ENCODE peak calls at places on chromosomes 4 and X, in six cellular contexts. H is lower lobe of right lung, J is cardiac fibroblast, B is HFF-Myc, S is brain microvascular endothelial cell, G is AG09309. W is an unnamed sample.

GRCh38 chr4:2449511-2450392 is 19.2 kb upstream of the RNF4 start:
- DNase-seq in H (no peak), J (no peak), B (no peak), S (no peak), G (no peak), W (no peak)

GRCh38 chrX:23394421-23394820 is 59.8 kb downstream of the PTCHD1 start:
- DNase-seq in H (no peak), J (peak; percentile 3), B (no peak), S (no peak), G (no peak), W (no peak)

GRCh38 chr4:35105486-35105885 is 1138.8 kb downstream of the ARAP2 start:
- DNase-seq in H (no peak), J (no peak), B (no peak), S (no peak), G (no peak), W (no peak)

GRCh38 chrX:40130207-40130606 is 32.4 kb upstream of the BCOR start:
- DNase-seq in H (no peak), J (peak; percentile 68), B (no peak), S (peak; percentile 65), G (no peak), W (peak; percentile 19)

GRCh38 chrX:116961872-116962582 is 499.3 kb upstream of the CT83 start:
- DNase-seq in H (no peak), J (no peak), B (no peak), S (no peak), G (no peak), W (no peak)

GRCh38 chr4:148116971-148117370 is 325.2 kb downstream of the NR3C2 start:
- DNase-seq in H (no peak), J (no peak), B (no peak), S (no peak), G (no peak), W (no peak)

GRCh38 chrX:123833387-123833786 is 26.5 kb upstream of the XIAP start:
- DNase-seq in H (no peak), J (peak; percentile 51), B (no peak), S (peak; percentile 30), G (no peak), W (no peak)

GRCh38 chr4:11814758-11815157 is 386.1 kb upstream of the HS3ST1 start:
- DNase-seq in H (no peak), J (peak; percentile 81), B (no peak), S (no peak), G (no peak), W (no peak)

GRCh38 chr4:183541081-183542045 is 36.5 kb downstream of the ING2 start:
- DNase-seq in H (no peak), J (peak; percentile 29), B (no peak), S (no peak), G (no peak), W (no peak)

GRCh38 chr4:56055027-56055976 is 106.6 kb downstream of the CEP135 start:
- DNase-seq in H (no peak), J (no peak), B (no peak), S (no peak), G (no peak), W (no peak)

GRCh38 chr4:112327950-112328349 is 30.8 kb downstream of the ALPK1 start:
- DNase-seq in H (no peak), J (peak; percentile 73), B (peak; percentile 17), S (peak; percentile 36), G (no peak), W (peak; percentile 31)

GRCh38 chr4:89491731-89492235 is 184.2 kb upstream of the GPRIN3 start:
- DNase-seq in H (no peak), J (no peak), B (no peak), S (no peak), G (no peak), W (no peak)

GRCh38 chrX:108304210-108304609 is 134.0 kb downstream of the COL4A6 start:
- DNase-seq in H (no peak), J (peak; percentile 50), B (no peak), S (no peak), G (no peak), W (no peak)

GRCh38 chr4:109649872-109650271 is 53.4 kb downstream of the CASP6 start:
- DNase-seq in H (no peak), J (no peak), B (no peak), S (no peak), G (no peak), W (no peak)

GRCh38 chrX:96394566-96394965 is 290.1 kb upstream of the DIAPH2 start:
- DNase-seq in H (no peak), J (no peak), B (no peak), S (peak; percentile 26), G (no peak), W (no peak)

GRCh38 chr4:121155893-121156292 is 8.2 kb downstream of the TNIP3 start:
- DNase-seq in H (no peak), J (peak; percentile 86), B (peak; percentile 69), S (peak; percentile 85), G (peak; percentile 82), W (peak; percentile 68)

GRCh38 chr4:153485860-153486259 is 19.7 kb downstream of the TMEM131L start:
- DNase-seq in H (no peak), J (no peak), B (no peak), S (no peak), G (no peak), W (no peak)

DNA sequence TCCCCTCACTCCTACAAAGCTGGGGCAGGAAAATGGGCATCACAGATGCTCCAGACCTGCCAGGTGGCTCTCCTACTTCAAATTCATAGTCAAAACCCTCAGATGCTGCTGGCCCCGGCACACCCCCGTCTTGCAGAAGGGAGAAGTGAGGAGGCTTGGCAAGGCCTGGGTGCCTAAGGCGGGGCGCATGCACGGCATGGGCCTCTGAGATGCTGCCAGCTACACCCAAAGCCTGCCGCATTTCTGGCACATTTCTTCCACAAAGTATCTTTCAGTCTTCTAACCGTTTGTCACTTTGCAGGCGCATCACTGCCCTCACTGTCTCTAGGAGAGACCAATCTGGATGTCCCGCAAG is 19.6 kb downstream of the WDR1 start:
- DNase-seq in H (no peak), J (no peak), B (no peak), S (no peak), G (no peak), W (no peak)
- H3K4me3 ChIP-seq in H (no peak overlapping the region), J (no peak overlapping the region), B (no peak overlapping the region), S (no peak overlapping the region), G (no peak overlapping the region), W (no peak overlapping the region)

GRCh38 chr4:108060686-108061321 is 71.1 kb downstream of the HADH start:
- DNase-seq in H (no peak), J (no peak), B (no peak), S (no peak), G (no peak), W (no peak)

GRCh38 chr4:108056418-108056817 is 66.7 kb downstream of the HADH start:
- DNase-seq in H (no peak), J (no peak), B (no peak), S (no peak), G (no peak), W (no peak)

GRCh38 chr4:108055787-108056186 is 66.1 kb downstream of the HADH start:
- DNase-seq in H (no peak), J (no peak), B (no peak), S (no peak), G (no peak), W (no peak)

GRCh38 chr4:108058685-108059440 is 69.2 kb downstream of the HADH start:
- DNase-seq in H (no peak), J (peak; percentile 10), B (peak; percentile 46), S (peak; percentile 14), G (no peak), W (peak; percentile 21)

DNA sequence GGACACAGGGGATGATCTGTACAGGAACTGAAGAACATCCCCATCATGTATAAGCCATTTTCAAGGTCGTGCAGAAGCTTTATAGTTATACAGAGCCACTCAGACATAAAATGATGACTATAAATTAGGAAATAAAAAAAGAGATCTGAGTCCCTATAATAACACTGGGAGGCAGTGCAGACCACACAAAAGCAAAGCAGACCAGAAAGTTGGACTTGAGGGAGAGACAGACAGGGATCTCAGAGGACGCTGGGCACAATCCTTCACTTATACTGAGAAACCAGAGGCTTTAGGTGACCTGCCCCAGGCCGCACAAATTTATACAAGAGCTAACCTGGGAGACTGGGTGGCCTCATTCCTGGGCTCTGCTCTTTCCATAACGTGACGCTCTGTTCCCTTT is 70.5 kb downstream of the HADH start:
- DNase-seq in H (no peak), J (peak; percentile 41), B (no peak), S (peak; percentile 35), G (peak; percentile 16), W (no peak)
- TF ChIP-seq CTCF in H (peak; percentile 16), J (peak; percentile 19), B (peak; percentile 29), S (peak; percentile 61), G (peak; percentile 32), W (peak; percentile 12)

GRCh38 chr4:17491196-17491595 is 20.7 kb downstream of the QDPR start:
- DNase-seq in H (no peak), J (no peak), B (no peak), S (no peak), G (no peak), W (no peak)

GRCh38 chr4:17490575-17491059 is 21.3 kb downstream of the QDPR start:
- DNase-seq in H (no peak), J (no peak), B (no peak), S (no peak), G (no peak), W (no peak)

GRCh38 chr4:17493629-17494028 is 18.3 kb downstream of the QDPR start:
- DNase-seq in H (no peak), J (no peak), B (no peak), S (no peak), G (no peak), W (no peak)

GRCh38 chr4:17492876-17493275 is 19.0 kb downstream of the QDPR start:
- DNase-seq in H (no peak), J (no peak), B (no peak), S (no peak), G (no peak), W (no peak)

DNA sequence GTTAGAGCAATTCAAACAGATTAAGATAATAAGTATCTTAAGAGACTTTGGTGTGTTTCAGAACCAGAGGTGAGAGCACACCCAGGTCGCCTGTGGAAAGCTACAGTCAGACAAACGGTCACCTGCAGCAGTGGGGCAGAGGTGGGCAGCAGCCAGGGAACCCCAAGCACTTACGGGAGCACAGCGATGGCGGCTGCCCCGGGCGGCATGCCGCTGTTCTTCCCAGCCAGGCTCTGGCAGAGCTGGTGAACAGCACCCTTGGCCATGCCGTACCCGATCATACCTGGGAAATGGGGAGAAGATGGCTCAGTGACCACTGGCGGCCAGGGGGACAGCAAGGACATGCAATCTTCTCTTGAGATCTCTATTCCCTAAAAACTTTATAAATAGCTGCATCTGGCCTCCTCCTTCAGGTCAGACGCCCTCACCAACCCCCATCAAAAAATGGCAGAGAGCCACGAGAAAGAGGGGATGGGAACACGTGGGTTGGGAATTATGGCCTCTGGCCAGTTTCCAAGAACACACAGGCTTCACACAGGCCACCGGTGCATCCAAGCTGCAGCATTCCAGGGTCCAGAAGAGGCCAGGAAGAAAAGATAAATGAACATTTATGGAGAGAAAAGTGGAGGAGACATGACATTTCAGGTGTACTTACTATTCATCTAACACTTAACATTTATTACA is 19.7 kb downstream of the QDPR start:
- DNase-seq in H (no peak), J (no peak), B (no peak), S (no peak), G (no peak), W (no peak)
- H3K4me3 ChIP-seq in H (no peak overlapping the region), J (no peak overlapping the region), B (no peak overlapping the region), S (no peak overlapping the region), G (no peak overlapping the region), W (no peak overlapping the region)

DNA sequence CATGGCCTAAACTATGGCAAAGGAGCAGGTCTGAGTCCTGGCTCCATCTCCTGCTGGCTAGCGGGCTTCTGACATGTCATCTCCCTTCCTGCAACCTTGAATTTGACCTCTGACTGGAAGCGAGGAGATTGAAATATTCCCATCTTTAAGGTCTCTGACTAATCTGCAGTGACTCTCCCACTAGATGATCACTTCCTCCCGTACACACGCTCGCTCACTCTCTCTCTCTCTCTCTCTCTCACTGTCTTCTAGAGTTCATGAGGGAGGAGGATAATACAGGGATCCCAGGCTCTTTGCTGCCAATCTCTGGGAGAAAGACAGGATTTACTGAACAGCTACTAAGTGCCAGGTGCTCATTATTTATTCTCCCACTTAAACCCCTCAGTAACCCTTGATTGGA is 193.7 kb upstream of the C1QTNF7 start:
- DNase-seq in H (no peak), J (peak; percentile 55), B (peak; percentile 43), S (peak; percentile 92), G (peak; percentile 48), W (peak; percentile 40)
- TF ChIP-seq CTCF in H (no peak), J (no peak), B (no peak), S (no peak), G (no peak), W (no peak)

W was measured in AG04449.